ENCODE peak calls at places on chromosomes 1 and 21, in nine cellular contexts. D, S, X, L, T, B, G, Y and A are unnamed samples.

GRCh38 chr1:41322835-41323234 is 38.4 kb upstream of the FOXO6 start:
- DNase-seq in T (no peak), D (peak), X (no peak), Y (no peak), B (peak), S (peak), L (no peak), G (peak), A (no peak)

GRCh38 chr1:31791131-31791858 is 24.5 kb downstream of the SPOCD1 start:
- DNase-seq in Y (no peak), T (no peak), G (no peak), B (no peak), L (no peak), X (no peak), D (no peak), S (no peak), A (no peak)

GRCh38 chr21:43189936-43190335 is 21.1 kb downstream of the CRYAA start:
- DNase-seq in G (no peak), T (no peak), B (no peak), L (no peak), Y (no peak), S (peak), D (no peak), X (no peak), A (no peak)

GRCh38 chr1:8554956-8555534 is 237.1 kb downstream of the SLC45A1 start:
- DNase-seq in Y (peak), B (no peak), X (no peak), T (no peak), G (no peak), S (no peak), L (no peak), D (no peak), A (no peak)

GRCh38 chr1:166133857-166134256 is 32.9 kb downstream of the FAM78B start:
- DNase-seq in T (no peak), G (no peak), B (no peak), X (no peak), S (no peak), D (no peak), L (no peak), Y (no peak), A (no peak)

GRCh38 chr1:232991238-232991637 is 40.8 kb downstream of the NTPCR start:
- DNase-seq in Y (no peak), B (no peak), T (no peak), G (no peak), D (no peak), L (no peak), X (no peak), S (no peak), A (no peak)

GRCh38 chr1:223403184-223403815 is 10.1 kb downstream of the CCDC185 start:
- DNase-seq in B (no peak), L (no peak), T (no peak), S (no peak), G (no peak), D (no peak), Y (peak), X (no peak), A (no peak)

GRCh38 chr1:186887198-186887597 is 58.4 kb downstream of the PLA2G4A start:
- DNase-seq in X (no peak), S (no peak), Y (peak), T (no peak), D (no peak), B (no peak), G (no peak), L (no peak), A (no peak)

GRCh38 chr1:168261390-168261789 is 19.3 kb upstream of the TBX19 start:
- DNase-seq in D (no peak), T (no peak), L (no peak), Y (peak), B (no peak), G (no peak), S (no peak), X (no peak), A (peak)

GRCh38 chr1:214660900-214661299 is 57.9 kb downstream of the CENPF start:
- DNase-seq in Y (peak), S (no peak), B (no peak), X (peak), D (peak), L (no peak), T (no peak), G (no peak), A (peak)

GRCh38 chr1:248834343-248834940 is 3.6 kb upstream of the ZNF672 start:
- DNase-seq in X (no peak), Y (no peak), B (no peak), L (no peak), G (no peak), D (no peak), S (no peak), T (no peak), A (no peak)

DNA sequence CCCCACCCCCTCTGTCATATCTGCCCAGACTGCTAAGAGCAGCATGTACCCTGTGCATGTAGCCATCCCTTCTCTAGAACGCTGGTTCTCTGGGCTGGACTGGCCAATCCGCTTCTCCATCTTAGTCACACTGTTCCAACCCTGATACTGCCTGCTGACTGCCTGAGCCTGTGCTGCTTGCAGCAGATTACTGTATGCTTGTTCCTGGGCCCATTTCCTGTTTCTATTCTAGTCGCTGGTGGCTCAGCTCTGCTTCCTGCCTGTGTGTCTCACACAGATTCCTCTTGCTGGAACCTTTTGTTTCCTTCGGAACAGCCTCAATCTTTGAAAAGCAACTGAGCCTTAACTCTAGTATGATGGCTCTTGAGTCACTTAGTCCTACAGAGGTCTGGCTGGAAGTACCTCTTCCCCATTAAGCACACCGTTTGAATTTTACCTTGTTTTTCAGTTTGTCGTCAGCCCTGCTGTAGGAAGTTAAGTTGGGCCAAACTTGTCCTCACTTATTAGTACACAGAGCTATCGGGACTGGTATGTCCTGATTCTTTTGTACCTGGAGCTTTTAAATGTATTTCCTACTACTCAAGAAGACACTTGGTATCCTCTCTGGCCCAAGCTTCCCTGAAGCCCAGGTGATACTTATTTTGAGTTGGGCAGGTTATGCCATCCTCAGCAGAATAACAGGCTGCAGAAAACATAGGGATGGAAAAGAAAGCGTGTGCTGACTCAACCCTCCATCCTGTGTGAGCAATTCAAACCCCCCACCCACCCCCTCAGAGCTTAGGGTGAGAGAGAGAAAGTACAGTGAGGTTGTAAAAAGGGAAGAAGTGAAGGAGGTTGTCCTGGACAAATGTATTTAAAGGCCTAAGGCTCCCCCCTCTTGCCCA is 43.4 kb upstream of the PIGV start:
- DNase-seq in Y (peak), S (peak), B (peak), D (peak), X (peak), T (peak), G (peak), L (peak), A (no peak)
- H3K4me3 ChIP-seq in Y (no peak), S (no peak), B (peak), D (no peak), X (no peak), T (peak), G (no peak), L (peak), A (no peak)

GRCh38 chr1:44406761-44407429 is 1.8 kb downstream of the RNF220 start:
- DNase-seq in D (no peak), X (no peak), B (peak), Y (no peak), T (peak), S (peak), L (no peak), G (no peak), A (no peak)
- H3K4me3 ChIP-seq in D (no peak), X (no peak), B (no peak), Y (peak), T (peak), S (peak), L (peak), G (peak), A (peak)

GRCh38 chr1:111199881-111200801 is at the start of gene DENND2D:
- DNase-seq in X (no peak), S (no peak), B (peak), T (no peak), Y (no peak), L (no peak), D (peak), G (peak), A (no peak)
- H3K4me3 ChIP-seq in X (no peak), S (no peak), B (peak), T (peak), Y (no peak), L (no peak), D (no peak), G (peak), A (no peak)

GRCh38 chr21:41369105-41369914 is 7.5 kb downstream of the MX2 start:
- DNase-seq in Y (no peak), L (no peak), B (peak), S (peak), G (peak), T (peak), D (peak), X (no peak), A (no peak)
- H3K4me3 ChIP-seq in Y (no peak), L (no peak), B (peak), S (peak), G (peak), T (peak), D (no peak), X (no peak), A (no peak)

GRCh38 chr1:85580046-85580411 is 532 bp upstream of the CCN1 start:
- DNase-seq in X (peak), D (no peak), S (peak), G (peak), B (no peak), Y (peak), L (no peak), T (no peak), A (no peak)

GRCh38 chr1:85576642-85577420 is 3.7 kb upstream of the CCN1 start:
- DNase-seq in X (peak), B (peak), L (peak), G (peak), Y (peak), T (peak), S (peak), D (peak), A (no peak)

GRCh38 chr1:85579619-85580018 is 942 bp upstream of the CCN1 start:
- DNase-seq in B (no peak), G (peak), T (no peak), L (no peak), S (peak), Y (peak), D (no peak), X (peak), A (no peak)

GRCh38 chr1:85577421-85578320 is 2.9 kb upstream of the CCN1 start:
- DNase-seq in D (peak), G (peak), Y (no peak), T (peak), X (peak), L (no peak), S (peak), B (peak), A (no peak)

DNA sequence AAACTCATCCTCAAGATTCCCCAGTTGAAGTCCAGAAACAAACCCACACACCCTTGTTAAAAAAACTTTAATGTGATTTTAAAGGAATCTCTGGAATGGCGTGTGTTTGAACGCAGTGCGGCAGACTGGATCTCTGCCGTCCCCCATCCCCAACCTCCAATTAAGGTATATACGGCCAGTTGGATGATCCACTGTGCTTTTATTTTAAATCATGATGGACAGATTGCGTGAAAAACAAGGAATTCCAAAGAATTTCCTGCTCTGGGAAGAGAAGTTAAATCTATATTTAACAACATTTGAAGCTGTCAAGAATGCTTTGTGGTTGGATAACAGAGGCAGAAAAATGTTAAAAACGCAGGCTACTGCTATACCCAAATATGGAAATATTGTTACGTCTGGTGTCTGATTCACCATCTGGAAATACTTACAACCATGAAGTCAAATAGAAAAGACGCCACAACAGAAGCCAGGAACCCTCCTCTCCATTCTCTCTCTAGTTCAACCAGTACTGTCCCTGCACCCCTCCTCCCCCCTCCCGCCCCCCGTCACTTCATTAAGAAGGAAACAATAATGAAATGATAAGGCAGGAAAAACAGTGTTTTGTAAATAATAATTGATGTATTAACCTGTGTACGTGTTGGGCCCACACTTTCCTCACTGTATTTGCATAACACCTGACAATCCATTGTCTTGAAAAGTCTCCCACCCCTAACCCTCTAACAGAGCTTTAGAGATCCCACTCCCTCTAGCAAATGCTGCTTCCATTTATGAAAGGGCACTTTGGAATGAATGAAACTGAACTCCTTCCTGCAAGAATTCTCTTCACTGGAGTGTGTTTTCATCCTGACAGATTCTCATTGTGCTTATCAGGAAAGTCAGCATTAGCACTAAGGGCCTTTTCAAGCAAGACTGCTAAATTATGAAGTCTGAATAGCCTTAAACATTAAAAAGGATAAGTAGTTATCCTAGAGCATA is 2.0 kb upstream of the CCN1 start:
- DNase-seq in Y (peak), L (no peak), D (no peak), B (no peak), S (peak), T (no peak), X (peak), G (no peak), A (peak)
- H3K4me3 ChIP-seq in Y (peak), L (no peak), D (no peak), B (no peak), S (peak), T (peak), X (peak), G (peak), A (peak)

GRCh38 chr1:202016022-202016624 is 5.7 kb downstream of the ELF3 start:
- DNase-seq in B (no peak), X (peak), L (no peak), T (no peak), D (peak), S (no peak), G (no peak), Y (peak), A (no peak)

GRCh38 chr1:202017385-202018225 is 7.2 kb downstream of the ELF3 start:
- DNase-seq in S (peak), X (no peak), Y (no peak), T (no peak), G (no peak), D (peak), L (no peak), B (no peak), A (no peak)

GRCh38 chr1:202016717-202017384 is 6.5 kb downstream of the ELF3 start:
- DNase-seq in S (peak), B (no peak), G (no peak), D (no peak), X (no peak), L (no peak), T (no peak), Y (no peak), A (no peak)

GRCh38 chr1:202018226-202018475 is 7.8 kb downstream of the ELF3 start:
- DNase-seq in D (no peak), B (no peak), T (no peak), L (no peak), G (no peak), Y (no peak), S (no peak), X (no peak), A (no peak)

GRCh38 chr1:202018476-202019234 is 8.3 kb downstream of the ELF3 start:
- DNase-seq in T (no peak), D (peak), B (no peak), Y (no peak), L (no peak), S (peak), X (no peak), G (no peak), A (no peak)
- H3K4me3 ChIP-seq in T (no peak), D (no peak), B (no peak), Y (no peak), L (no peak), S (no peak), X (no peak), G (no peak), A (no peak)

GRCh38 chr1:81805537-81806431 is 5.0 kb downstream of the ADGRL2 start:
- DNase-seq in X (no peak), D (no peak), T (no peak), L (no peak), G (no peak), B (no peak), Y (no peak), S (no peak), A (no peak)

GRCh38 chr1:81806432-81806770 is 5.7 kb downstream of the ADGRL2 start:
- DNase-seq in D (no peak), B (no peak), X (no peak), T (no peak), Y (no peak), L (no peak), S (no peak), G (no peak), A (no peak)

GRCh38 chr1:81809808-81810207 is 9.1 kb downstream of the ADGRL2 start:
- DNase-seq in Y (no peak), D (no peak), X (no peak), T (no peak), G (no peak), L (no peak), S (no peak), B (no peak), A (no peak)

GRCh38 chr1:81811757-81812371 is 11.1 kb downstream of the ADGRL2 start:
- DNase-seq in Y (peak), L (peak), D (no peak), S (no peak), B (no peak), T (no peak), G (no peak), X (no peak), A (no peak)

DNA sequence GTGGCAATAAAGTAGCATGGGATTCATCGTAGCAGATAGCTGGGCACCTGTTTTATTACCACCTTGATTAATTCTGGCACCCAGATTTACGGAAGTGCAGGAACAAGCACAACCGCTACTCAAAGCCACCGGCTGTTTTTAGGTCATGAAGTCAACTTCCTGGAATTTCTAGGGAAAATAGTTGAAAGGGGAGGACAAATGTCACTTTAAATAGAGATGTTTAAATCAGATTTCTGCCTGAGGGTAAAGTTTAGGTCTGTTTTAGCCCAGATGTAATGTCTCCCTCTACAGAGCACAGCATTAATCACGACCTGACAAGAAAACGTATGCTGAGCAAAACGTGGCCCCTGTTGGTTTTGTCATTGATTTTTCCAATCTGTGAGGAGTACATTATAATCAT is 8.0 kb downstream of the ADGRL2 start:
- DNase-seq in S (no peak), D (no peak), X (no peak), G (no peak), L (no peak), B (no peak), T (no peak), Y (no peak), A (no peak)
- H3K4me3 ChIP-seq in S (no peak), D (no peak), X (no peak), G (peak), L (no peak), B (no peak), T (peak), Y (no peak), A (no peak)

GRCh38 chr1:48040122-48040521 is 42.9 kb upstream of the TRABD2B start:
- DNase-seq in X (no peak), L (no peak), S (no peak), Y (no peak), B (no peak), T (no peak), G (no peak), D (no peak), A (no peak)
- H3K4me3 ChIP-seq in X (no peak), L (no peak), S (no peak), Y (no peak), B (no peak), T (no peak), G (no peak), D (no peak), A (no peak)

GRCh38 chr1:112998592-112999235 is 42.7 kb upstream of the SLC16A1 start:
- DNase-seq in S (no peak), L (no peak), G (peak), X (peak), T (peak), D (no peak), B (no peak), Y (peak), A (peak)
- H3K4me3 ChIP-seq in S (no peak), L (no peak), G (no peak), X (no peak), T (no peak), D (no peak), B (no peak), Y (no peak), A (no peak)